ENCODE peak calls at places on chromosomes 2 and 18, in nine cellular contexts. Q is lung microvascular endothelial cell; X is renal cortical epithelial cell; F is AG08395; R is stimulated activated CD4-positive, alpha-beta T cell treated with anti-CD3 and anti-CD28 coated beads, Interleukin-12 subunit alpha, Interleukin-12 subunit beta, amount 100 ng/mL, for 4 hours; H is stimulated activated CD8-positive, alpha-beta memory T cell treated with anti-CD3 and anti-CD28 coated beads, Interleukin-2, amount 100 ng/mL, for 1 hour; C is cardiac fibroblast; B is activated naive CD4-positive, alpha-beta T cell treated with anti-CD3 and anti-CD28 coated beads for 36 hours; M is retina. N is an unnamed sample.

GRCh38 chr18:63175264-63175663 is 144.3 kb downstream of the BCL2 start:
- DNase-seq in Q (no peak), X (no peak), F (no peak), R (no peak), H (no peak), C (no peak), B (no peak), M (no peak), N (no peak)

GRCh38 chr2:166360426-166360825 is 15.3 kb downstream of the SCN9A start:
- DNase-seq in Q (no peak), X (no peak), F (no peak), R (no peak), H (no peak), C (no peak), B (no peak), M (no peak), N (no peak)

GRCh38 chr18:47931707-47932103 is 1.2 kb upstream of the SMAD2 start:
- DNase-seq in Q (peak), X (peak), F (no peak), R (no peak), H (no peak), C (peak), B (peak), M (no peak), N (no peak)

GRCh38 chr2:74719066-74719465 is 65.0 kb downstream of the SEMA4F start:
- DNase-seq in Q (no peak), X (no peak), F (no peak), R (no peak), H (no peak), C (no peak), B (no peak), M (no peak), N (no peak)

GRCh38 chr18:12679183-12679786 is 21.4 kb upstream of the SPIRE1 start:
- DNase-seq in Q (peak), X (peak), F (peak), R (no peak), H (no peak), C (peak), B (no peak), M (no peak), N (peak)

GRCh38 chr2:186229265-186229664 is 256.8 kb upstream of the ZC3H15 start:
- DNase-seq in Q (no peak), X (no peak), F (no peak), R (no peak), H (no peak), C (no peak), B (no peak), M (no peak), N (no peak)

GRCh38 chr2:18047896-18048657 is 169.6 kb downstream of the KCNS3 start:
- DNase-seq in Q (no peak), X (peak), F (peak), R (no peak), H (no peak), C (peak), B (no peak), M (no peak), N (peak)

GRCh38 chr2:238772635-238773297 is 75.1 kb upstream of the TWIST2 start:
- DNase-seq in Q (no peak), X (no peak), F (no peak), R (no peak), H (no peak), C (no peak), B (no peak), M (no peak), N (no peak)

GRCh38 chr18:21955757-21956652 is 213.4 kb upstream of the GATA6 start:
- DNase-seq in Q (peak), X (peak), F (peak), R (peak), H (peak), C (peak), B (peak), M (peak), N (peak)

GRCh38 chr18:57149031-57149430 is 2.1 kb downstream of the BOD1L2 start:
- DNase-seq in Q (no peak), X (no peak), F (no peak), R (no peak), H (no peak), C (no peak), B (no peak), M (peak), N (no peak)

GRCh38 chr18:8942909-8943545 is 159.5 kb upstream of the NDUFV2 start:
- DNase-seq in Q (no peak), X (no peak), F (no peak), R (no peak), H (no peak), C (no peak), B (no peak), M (no peak), N (no peak)

GRCh38 chr2:30569991-30570390 is 122.9 kb downstream of the LCLAT1 start:
- DNase-seq in Q (no peak), X (no peak), F (peak), R (no peak), H (no peak), C (no peak), B (no peak), M (no peak), N (no peak)

GRCh38 chr2:32484907-32485306 is 128.1 kb downstream of the BIRC6 start:
- DNase-seq in Q (peak), X (peak), F (peak), R (no peak), H (no peak), C (peak), B (no peak), M (no peak), N (peak)

GRCh38 chr2:8607591-8607990 is 74.3 kb upstream of the ID2 start:
- DNase-seq in Q (no peak), X (peak), F (peak), R (no peak), H (no peak), C (peak), B (no peak), M (no peak), N (peak)

GRCh38 chr2:38068228-38068627 is 7.7 kb downstream of the CYP1B1 start:
- DNase-seq in Q (no peak), X (no peak), F (no peak), R (no peak), H (no peak), C (no peak), B (no peak), M (no peak), N (no peak)

GRCh38 chr2:172698041-172698863 is 37.4 kb upstream of the RAPGEF4 start:
- DNase-seq in Q (no peak), X (peak), F (peak), R (no peak), H (no peak), C (peak), B (peak), M (no peak), N (peak)

GRCh38 chr2:26988165-26988879 is 17.9 kb downstream of the MAPRE3 start:
- DNase-seq in Q (no peak), X (peak), F (peak), R (no peak), H (no peak), C (peak), B (no peak), M (peak), N (peak)

GRCh38 chr2:40450066-40450841 is 1.6 kb downstream of the SLC8A1 start:
- DNase-seq in Q (no peak), X (peak), F (peak), R (no peak), H (no peak), C (peak), B (no peak), M (peak), N (peak)

GRCh38 chr18:32139835-32140283 is 48.2 kb downstream of the RNF138 start:
- DNase-seq in Q (no peak), X (no peak), F (no peak), R (no peak), H (no peak), C (no peak), B (no peak), M (no peak), N (no peak)

GRCh38 chr2:14831458-14831857 is 198.9 kb downstream of the LRATD1 start:
- DNase-seq in Q (no peak), X (peak), F (peak), R (no peak), H (no peak), C (no peak), B (no peak), M (no peak), N (no peak)

GRCh38 chr2:163877316-163877715 is 141.5 kb upstream of the FIGN start:
- DNase-seq in Q (peak), X (peak), F (peak), R (no peak), H (no peak), C (peak), B (no peak), M (no peak), N (peak)

GRCh38 chr2:206423147-206423546 is 20.2 kb upstream of the ADAM23 start:
- DNase-seq in Q (peak), X (no peak), F (no peak), R (no peak), H (no peak), C (peak), B (no peak), M (no peak), N (no peak)

GRCh38 chr2:8546319-8547283 is 135.3 kb upstream of the ID2 start:
- DNase-seq in Q (no peak), X (no peak), F (no peak), R (no peak), H (no peak), C (no peak), B (peak), M (peak), N (no peak)

GRCh38 chr2:12723741-12724463 is 7.2 kb downstream of the TRIB2 start:
- DNase-seq in Q (no peak), X (peak), F (no peak), R (no peak), H (no peak), C (no peak), B (no peak), M (no peak), N (no peak)

GRCh38 chr2:196482119-196483065 is 157.1 kb upstream of the CCDC150 start:
- DNase-seq in Q (no peak), X (peak), F (peak), R (no peak), H (no peak), C (peak), B (peak), M (no peak), N (no peak)